ENCODE peak calls at places on chromosomes 13 and 19, in five cellular contexts. J is PC-3, N is GM23338, B is hepatocyte, U is MM.1S. V is an unnamed sample. For H3K9me2, the result is how much of the 10 kb centered on the place peaks cover.

GRCh38 chr13:20702945-20703784 is at the start of gene IL17D:
- DNase-seq in J (no peak), N (peak), B (peak), U (peak), V (peak)

GRCh38 chr13:56558698-56559320 is 581.9 kb upstream of the PRR20A start:
- DNase-seq in J (peak), N (no peak), B (no peak), U (peak), V (no peak)

GRCh38 chr13:79919109-79919508 is 421.8 kb downstream of the SPRY2 start:
- DNase-seq in J (no peak), N (no peak), B (no peak), U (no peak), V (no peak)

GRCh38 chr13:46527237-46527636 is 25.7 kb upstream of the LRCH1 start:
- DNase-seq in J (peak), N (no peak), B (peak), U (no peak), V (no peak)

GRCh38 chr19:58338825-58339558 is 12.2 kb downstream of the ZSCAN22 start:
- DNase-seq in J (peak), N (peak), B (no peak), U (no peak), V (no peak)

GRCh38 chr19:2443116-2443784 is 13.5 kb downstream of the LMNB2 start:
- DNase-seq in J (no peak), N (no peak), B (no peak), U (no peak), V (no peak)

GRCh38 chr13:111513766-111514611 is 193.5 kb downstream of the TEX29 start:
- DNase-seq in J (no peak), N (no peak), B (no peak), U (no peak), V (no peak)

GRCh38 chr13:60379837-60380236 is 17.2 kb upstream of the TDRD3 start:
- DNase-seq in J (no peak), N (peak), B (no peak), U (no peak), V (peak)

GRCh38 chr19:2213799-2214198 is 22.3 kb downstream of the PLEKHJ1 start:
- DNase-seq in J (no peak), N (no peak), B (no peak), U (no peak), V (no peak)

GRCh38 chr13:28657784-28658538 is 969 bp upstream of the POMP start:
- DNase-seq in J (no peak), N (no peak), B (peak), U (no peak), V (peak)

GRCh38 chr13:28658796-28659610 is at the start of gene POMP:
- DNase-seq in J (peak), N (peak), B (peak), U (peak), V (peak)

GRCh38 chr13:28655566-28655965 is 3.4 kb upstream of the POMP start:
- DNase-seq in J (no peak), N (no peak), B (no peak), U (no peak), V (no peak)

GRCh38 chr13:28658539-28658795 is 463 bp upstream of the POMP start:
- DNase-seq in J (no peak), N (no peak), B (peak), U (no peak), V (no peak)

GRCh38 chr13:28659611-28659970 is 661 bp downstream of the POMP start:
- DNase-seq in J (peak), N (no peak), B (peak), U (peak), V (no peak)
- TF ChIP-seq CTCF in J (no peak), N (no peak), B (no peak), U (no peak), V (peak)

GRCh38 chr19:49801966-49802661 is 11.0 kb downstream of the FUZ start:
- DNase-seq in J (no peak), N (peak), B (peak), U (no peak), V (no peak)
- H3K9me2 ChIP-seq in J (under half), N (under half), B (under half), U (under half), V (under half)

DNA sequence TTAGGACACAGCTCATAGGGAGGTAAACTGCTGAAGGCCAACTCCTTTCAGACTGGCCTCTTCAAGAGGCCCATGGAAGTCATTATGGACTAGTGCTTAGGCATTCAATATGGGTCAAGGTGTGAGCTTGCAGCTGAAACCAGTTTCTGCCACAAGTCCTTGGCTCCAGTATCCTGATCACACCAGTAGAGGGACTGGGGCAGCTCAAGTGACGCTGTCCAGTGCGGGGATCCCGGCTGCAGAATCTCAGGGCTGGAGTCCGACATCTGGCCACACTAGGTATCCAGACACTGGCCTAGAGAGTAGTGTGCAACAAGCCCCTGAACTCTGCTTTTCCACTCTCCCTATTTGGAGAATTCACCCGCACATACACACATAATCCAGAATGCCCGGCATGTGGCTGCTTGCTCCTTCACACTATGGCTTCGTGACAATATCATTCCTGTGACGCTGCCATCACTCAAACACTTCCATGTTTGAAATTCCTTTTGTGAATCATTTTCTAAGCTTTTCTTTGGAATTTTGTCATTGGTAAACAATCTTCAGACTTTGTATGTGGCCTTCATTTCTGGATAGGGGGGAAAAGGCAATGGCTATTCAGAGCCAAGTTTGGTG is 425.1 kb downstream of the EFNB2 start:
- DNase-seq in J (peak), N (no peak), B (no peak), U (no peak), V (no peak)
- TF ChIP-seq CTCF in J (no peak), N (peak), B (no peak), U (no peak), V (no peak)

DNA sequence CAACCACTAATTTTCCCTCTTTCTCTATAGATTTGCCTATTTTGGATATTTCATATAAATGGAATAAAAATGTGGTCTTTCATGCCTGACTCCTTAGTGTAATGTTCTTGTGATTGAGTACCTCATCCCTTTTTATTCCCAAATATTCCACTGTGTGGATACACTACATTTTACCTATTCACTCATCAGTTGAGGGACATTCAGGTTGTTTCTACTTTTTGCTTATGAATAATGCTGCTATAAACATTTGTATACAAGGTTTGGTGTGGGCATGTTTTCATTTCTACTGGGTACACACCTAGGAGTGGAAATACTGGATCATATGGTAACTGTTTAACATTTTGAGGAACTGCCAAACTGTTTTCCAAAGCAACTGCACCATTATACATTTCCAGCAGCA is 5.1 kb upstream of the WBP4 start:
- DNase-seq in J (no peak), N (no peak), B (no peak), U (no peak), V (no peak)
- H3K9me2 ChIP-seq in J (under half), N (under half), B (under half), U (under half), V (under half)

V was measured in OCI-LY7.